ENCODE peak calls at places on chromosomes 5 and 9, in nine cellular contexts. F is effector memory CD4-positive, alpha-beta T cell; O is stomach; L is mesenchymal stem cell; W is left lung; D is astrocyte; B is adipocyte; V is ovary; K is PC-9. N is an unnamed sample.

GRCh38 chr5:1973391-1974013 is 90.8 kb upstream of the IRX4 start:
- DNase-seq in F (no peak), O (no peak), L (no peak), W (no peak), D (no peak), B (no peak), V (no peak), K (no peak), N (no peak)

GRCh38 chr5:55441107-55441771 is 93.5 kb downstream of the PLPP1 start:
- DNase-seq in F (no peak), O (no peak), L (no peak), W (no peak), D (no peak), B (no peak), V (no peak), K (no peak), N (no peak)

GRCh38 chr9:19660019-19660418 is 128.8 kb downstream of the SLC24A2 start:
- DNase-seq in F (no peak), O (no peak), L (no peak), W (no peak), D (no peak), B (no peak), V (no peak), K (no peak), N (no peak)

GRCh38 chr9:69324549-69325401 is at the start of gene ENTREP1:
- DNase-seq in F (no peak), O (peak; percentile 83), L (peak; percentile 4), W (peak; percentile 92), D (peak; percentile 42), B (peak; percentile 61), V (peak; percentile 61), K (peak; percentile 71), N (no peak)

GRCh38 chr5:52798952-52799351 is 11.2 kb downstream of the ITGA1 start:
- DNase-seq in F (no peak), O (no peak), L (no peak), W (no peak), D (no peak), B (no peak), V (no peak), K (no peak), N (no peak)

GRCh38 chr5:67095346-67095871 is 101.2 kb downstream of the CD180 start:
- DNase-seq in F (no peak), O (peak; percentile 63), L (peak; percentile 88), W (no peak), D (peak; percentile 23), B (peak; percentile 52), V (peak; percentile 71), K (no peak), N (no peak)

GRCh38 chr9:8514760-8515159 is 715.2 kb upstream of the DMAC1 start:
- DNase-seq in F (no peak), O (no peak), L (no peak), W (no peak), D (no peak), B (no peak), V (no peak), K (no peak), N (no peak)

GRCh38 chr9:69344459-69344858 is 19.4 kb downstream of the ENTREP1 start:
- DNase-seq in F (no peak), O (no peak), L (no peak), W (no peak), D (no peak), B (no peak), V (no peak), K (no peak), N (no peak)

GRCh38 chr5:144028644-144029043 is 141.8 kb downstream of the YIPF5 start:
- DNase-seq in F (no peak), O (no peak), L (peak; percentile 62), W (no peak), D (peak; percentile 91), B (peak; percentile 78), V (no peak), K (no peak), N (no peak)

GRCh38 chr9:137499858-137500661 is 40.9 kb upstream of the NSMF start:
- DNase-seq in F (no peak), O (no peak), L (no peak), W (peak; percentile 76), D (no peak), B (no peak), V (no peak), K (no peak), N (no peak)

GRCh38 chr9:92962846-92963245 is 15.5 kb downstream of the FGD3 start:
- DNase-seq in F (no peak), O (no peak), L (no peak), W (no peak), D (no peak), B (no peak), V (no peak), K (no peak), N (no peak)

GRCh38 chr5:35454011-35454525 is 163.6 kb upstream of the SPEF2 start:
- DNase-seq in F (no peak), O (no peak), L (no peak), W (no peak), D (no peak), B (no peak), V (no peak), K (no peak), N (no peak)

GRCh38 chr9:69104830-69105527 is 69.1 kb upstream of the TJP2 start:
- DNase-seq in F (no peak), O (peak; percentile 85), L (no peak), W (peak; percentile 81), D (no peak), B (no peak), V (no peak), K (peak; percentile 93), N (no peak)

GRCh38 chr5:79297661-79298060 is 61.7 kb downstream of the JMY start:
- DNase-seq in F (no peak), O (no peak), L (no peak), W (no peak), D (peak; percentile 78), B (no peak), V (no peak), K (no peak), N (no peak)

GRCh38 chr9:96612105-96612965 is 7.3 kb downstream of the CDC14B start:
- DNase-seq in F (no peak), O (peak; percentile 67), L (peak; percentile 92), W (no peak), D (peak; percentile 88), B (peak; percentile 93), V (peak; percentile 23), K (peak; percentile 49), N (no peak)

DNA sequence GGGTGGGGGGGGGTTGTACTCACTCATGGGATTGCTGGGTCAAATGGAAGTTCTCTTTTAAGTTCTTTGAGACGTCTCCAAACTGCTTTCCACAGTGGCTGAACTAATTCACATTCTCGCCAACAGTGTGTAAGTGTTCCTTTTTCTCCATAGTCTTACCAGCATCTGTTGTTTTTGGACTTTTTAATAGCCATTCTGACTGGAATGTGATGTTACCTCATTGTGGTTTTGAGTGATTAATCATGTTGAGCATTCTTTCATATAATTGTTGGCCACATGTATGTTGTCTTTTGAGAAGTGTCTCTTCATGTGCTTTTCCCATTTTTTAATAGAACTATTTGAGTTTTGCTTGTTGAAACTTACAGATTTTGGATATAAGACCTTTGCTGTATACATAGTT is 94.9 kb upstream of the PLPPR1 start:
- DNase-seq in F (no peak), O (no peak), L (no peak), W (no peak), D (peak; percentile 64), B (peak; percentile 20), V (no peak), K (no peak), N (no peak)
- H3K27me3 ChIP-seq in F (no peaks in the 10 kb centered on the region), O (no peaks in the 10 kb centered on the region), L (no peaks in the 10 kb centered on the region), W (no peaks in the 10 kb centered on the region), D (no peaks in the 10 kb centered on the region), B (no peaks in the 10 kb centered on the region), V (no peaks in the 10 kb centered on the region), K (no peaks in the 10 kb centered on the region), N (no peaks in the 10 kb centered on the region)

GRCh38 chr5:97136471-97136870 is 5.9 kb downstream of the LIX1 start:
- DNase-seq in F (no peak), O (no peak), L (no peak), W (no peak), D (no peak), B (no peak), V (no peak), K (no peak), N (no peak)

GRCh38 chr5:97141539-97141938 is 872 bp downstream of the LIX1 start:
- DNase-seq in F (no peak), O (no peak), L (no peak), W (no peak), D (no peak), B (no peak), V (no peak), K (no peak), N (no peak)

GRCh38 chr5:97143715-97144114 is 1.3 kb upstream of the LIX1 start:
- DNase-seq in F (no peak), O (no peak), L (no peak), W (no peak), D (no peak), B (no peak), V (no peak), K (no peak), N (no peak)

GRCh38 chr5:97142521-97143254 is at the start of gene LIX1:
- DNase-seq in F (no peak), O (no peak), L (peak; percentile 57), W (no peak), D (no peak), B (peak; percentile 79), V (no peak), K (peak; percentile 26), N (peak; percentile 11)

DNA sequence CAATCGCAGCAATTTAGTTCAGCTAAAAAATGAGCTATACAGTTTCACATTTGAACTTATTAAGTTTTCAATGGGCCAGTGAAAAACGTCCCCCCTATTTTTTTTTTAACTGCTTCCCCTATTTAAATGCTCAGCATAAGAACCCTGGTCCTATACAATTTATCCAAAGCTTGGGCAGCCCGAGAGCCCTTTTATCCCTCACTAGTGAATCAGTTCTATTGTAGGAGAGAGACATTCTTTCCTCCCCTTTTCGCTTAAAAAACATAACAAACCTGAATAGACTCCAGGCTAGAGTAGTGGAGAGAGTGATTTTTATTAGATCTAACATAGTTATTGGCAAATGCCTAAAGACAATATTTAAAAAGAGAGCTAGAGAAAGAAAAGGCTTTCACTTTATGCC is 1.4 kb downstream of the LIX1 start:
- DNase-seq in F (no peak), O (no peak), L (no peak), W (no peak), D (no peak), B (no peak), V (no peak), K (no peak), N (no peak)
- H3K4me3 ChIP-seq in F (no peak overlapping the region), O (no peak overlapping the region), L (no peak overlapping the region), W (no peak overlapping the region), D (no peak overlapping the region), B (no peak overlapping the region), V (no peak overlapping the region), K (no peak overlapping the region), N (no peak overlapping the region)

DNA sequence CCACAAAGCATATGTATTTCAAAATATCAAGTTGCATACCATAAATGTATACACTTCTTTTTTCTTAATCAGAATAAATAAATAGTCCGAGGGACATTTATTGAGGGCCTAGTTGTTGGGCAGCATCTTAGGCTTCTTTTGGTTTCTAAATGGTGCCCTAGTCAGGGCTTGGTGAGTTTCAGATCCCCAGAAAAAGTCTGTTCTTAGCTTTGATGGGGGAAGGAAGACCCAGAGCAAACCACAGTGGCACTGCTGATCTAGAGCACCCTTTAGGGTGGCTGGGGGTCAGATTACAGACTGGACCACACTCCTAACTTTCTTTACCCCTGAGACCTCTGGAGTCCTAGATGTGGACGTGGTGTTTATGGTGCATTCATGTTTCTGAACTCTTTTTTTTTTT is 97.8 kb downstream of the C9orf152 start:
- DNase-seq in F (no peak), O (no peak), L (no peak), W (no peak), D (no peak), B (no peak), V (no peak), K (no peak), N (no peak)
- H3K4me1 ChIP-seq in F (no peaks in the 10 kb centered on the region), O (peaks cover 15% of the 10 kb centered on the region), L (peaks cover 7% of the 10 kb centered on the region), W (peaks cover 8% of the 10 kb centered on the region), D (peaks cover 23% of the 10 kb centered on the region), B (peaks cover 30% of the 10 kb centered on the region), V (peaks cover 4% of the 10 kb centered on the region), K (peaks cover 23% of the 10 kb centered on the region), N (no peaks in the 10 kb centered on the region)

GRCh38 chr5:6683241-6683640 is 30.0 kb upstream of the TENT4A start:
- DNase-seq in F (no peak), O (no peak), L (no peak), W (no peak), D (no peak), B (no peak), V (no peak), K (no peak), N (no peak)
- H3K27me3 ChIP-seq in F (peaks cover 19% of the 10 kb centered on the region), O (no peaks in the 10 kb centered on the region), L (peaks cover 9% of the 10 kb centered on the region), W (no peaks in the 10 kb centered on the region), D (no peaks in the 10 kb centered on the region), B (peaks cover 6% of the 10 kb centered on the region), V (no peaks in the 10 kb centered on the region), K (peaks cover 51% of the 10 kb centered on the region), N (peaks cover 3% of the 10 kb centered on the region)

N was measured in CD4-positive, alpha-beta memory T cell.